ENCODE peak calls at places on chromosomes 2 and 18, in nine cellular contexts. One of them, this sample, is unnamed.

GRCh38 chr2:96100893-96101304 is 15.5 kb downstream of the ADRA2B start:
- DNase-seq in dorsolateral prefrontal cortex: no peak
- DNase-seq in Calu3: no peak
- DNase-seq in tibial artery: no peak
- DNase-seq in endothelial cell of umbilical vein: no peak
- DNase-seq in nephron progenitor cell: no peak
- DNase-seq in HFF-Myc: no peak
- DNase-seq in thyroid gland: no peak
- DNase-seq in astrocyte of the cerebellum: no peak
- DNase-seq in this sample: no peak

GRCh38 chr2:211429256-211429655 is 872.9 kb downstream of the CPS1 start:
- DNase-seq in dorsolateral prefrontal cortex: no peak
- DNase-seq in Calu3: no peak
- DNase-seq in tibial artery: no peak
- DNase-seq in endothelial cell of umbilical vein: no peak
- DNase-seq in nephron progenitor cell: no peak
- DNase-seq in HFF-Myc: no peak
- DNase-seq in thyroid gland: no peak
- DNase-seq in astrocyte of the cerebellum: no peak
- DNase-seq in this sample: no peak

GRCh38 chr2:217946071-217946470 is 56.7 kb downstream of the TNS1 start:
- DNase-seq in dorsolateral prefrontal cortex: no peak
- DNase-seq in Calu3: no peak
- DNase-seq in tibial artery: no peak
- DNase-seq in endothelial cell of umbilical vein: no peak
- DNase-seq in nephron progenitor cell: no peak
- DNase-seq in HFF-Myc: no peak
- DNase-seq in thyroid gland: no peak
- DNase-seq in astrocyte of the cerebellum: no peak
- DNase-seq in this sample: no peak

GRCh38 chr2:58710795-58711279 is 469.7 kb upstream of the FANCL start:
- DNase-seq in dorsolateral prefrontal cortex: no peak
- DNase-seq in Calu3: no peak
- DNase-seq in tibial artery: no peak
- DNase-seq in endothelial cell of umbilical vein: no peak
- DNase-seq in nephron progenitor cell: no peak
- DNase-seq in HFF-Myc: no peak
- DNase-seq in thyroid gland: no peak
- DNase-seq in astrocyte of the cerebellum: no peak
- DNase-seq in this sample: no peak

GRCh38 chr2:63127594-63127993 is 77.0 kb downstream of the OTX1 start:
- DNase-seq in dorsolateral prefrontal cortex: no peak
- DNase-seq in Calu3: no peak
- DNase-seq in tibial artery: no peak
- DNase-seq in endothelial cell of umbilical vein: no peak
- DNase-seq in nephron progenitor cell: no peak
- DNase-seq in HFF-Myc: no peak
- DNase-seq in thyroid gland: no peak
- DNase-seq in astrocyte of the cerebellum: no peak
- DNase-seq in this sample: no peak

GRCh38 chr2:148132400-148132799 is 111.5 kb downstream of the MBD5 start:
- DNase-seq in dorsolateral prefrontal cortex: no peak
- DNase-seq in Calu3: no peak
- DNase-seq in tibial artery: no peak
- DNase-seq in endothelial cell of umbilical vein: no peak
- DNase-seq in nephron progenitor cell: no peak
- DNase-seq in HFF-Myc: no peak
- DNase-seq in thyroid gland: no peak
- DNase-seq in astrocyte of the cerebellum: peak; percentile 9
- DNase-seq in this sample: peak; percentile 14

GRCh38 chr2:46988733-46989481 is 73.3 kb upstream of the MCFD2 start:
- DNase-seq in dorsolateral prefrontal cortex: peak; percentile 84
- DNase-seq in Calu3: no peak
- DNase-seq in tibial artery: no peak
- DNase-seq in endothelial cell of umbilical vein: no peak
- DNase-seq in nephron progenitor cell: peak; percentile 32
- DNase-seq in HFF-Myc: no peak
- DNase-seq in thyroid gland: peak; percentile 57
- DNase-seq in astrocyte of the cerebellum: no peak
- DNase-seq in this sample: no peak

GRCh38 chr2:164803772-164804466 is 37.7 kb downstream of the COBLL1 start:
- DNase-seq in dorsolateral prefrontal cortex: no peak
- DNase-seq in Calu3: no peak
- DNase-seq in tibial artery: no peak
- DNase-seq in endothelial cell of umbilical vein: no peak
- DNase-seq in nephron progenitor cell: no peak
- DNase-seq in HFF-Myc: no peak
- DNase-seq in thyroid gland: no peak
- DNase-seq in astrocyte of the cerebellum: no peak
- DNase-seq in this sample: no peak

GRCh38 chr18:12516049-12516677 is 108.4 kb downstream of the PRELID3A start:
- DNase-seq in dorsolateral prefrontal cortex: no peak
- DNase-seq in Calu3: no peak
- DNase-seq in tibial artery: no peak
- DNase-seq in endothelial cell of umbilical vein: peak; percentile 60
- DNase-seq in nephron progenitor cell: no peak
- DNase-seq in HFF-Myc: no peak
- DNase-seq in thyroid gland: no peak
- DNase-seq in astrocyte of the cerebellum: no peak
- DNase-seq in this sample: no peak

DNA sequence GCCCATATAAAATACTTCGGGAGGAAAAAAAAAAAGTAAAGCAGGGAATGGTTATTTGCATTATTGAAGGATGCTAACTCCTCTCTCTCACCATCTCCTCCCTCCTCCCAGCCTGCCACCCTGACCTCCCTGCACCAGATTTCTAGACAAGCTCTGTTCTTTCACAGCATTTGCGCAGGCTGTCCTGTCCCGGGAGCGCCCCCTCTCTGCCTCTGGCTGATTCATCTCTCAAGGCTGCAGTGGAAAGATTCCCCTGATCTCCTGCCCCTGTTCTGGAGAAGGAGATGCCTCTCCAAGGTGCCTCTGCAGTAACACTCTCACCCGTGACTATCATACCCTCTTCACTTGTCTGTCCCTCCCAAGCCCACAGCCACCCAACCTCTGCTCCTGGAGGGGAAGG is 38.5 kb downstream of the COL4A4 start:
- DNase-seq in dorsolateral prefrontal cortex: no peak
- DNase-seq in Calu3: no peak
- DNase-seq in tibial artery: no peak
- DNase-seq in endothelial cell of umbilical vein: no peak
- DNase-seq in nephron progenitor cell: peak; percentile 22
- DNase-seq in HFF-Myc: no peak
- DNase-seq in thyroid gland: no peak
- DNase-seq in astrocyte of the cerebellum: no peak
- DNase-seq in this sample: no peak
- TF ChIP-seq CTCF in dorsolateral prefrontal cortex: no peak
- TF ChIP-seq CTCF in Calu3: no peak
- TF ChIP-seq CTCF in tibial artery: no peak
- TF ChIP-seq CTCF in endothelial cell of umbilical vein: no peak
- TF ChIP-seq CTCF in nephron progenitor cell: no peak
- TF ChIP-seq CTCF in HFF-Myc: peak; percentile 46
- TF ChIP-seq CTCF in thyroid gland: no peak
- TF ChIP-seq CTCF in astrocyte of the cerebellum: peak; percentile 15
- TF ChIP-seq CTCF in this sample: peak; percentile 15

DNA sequence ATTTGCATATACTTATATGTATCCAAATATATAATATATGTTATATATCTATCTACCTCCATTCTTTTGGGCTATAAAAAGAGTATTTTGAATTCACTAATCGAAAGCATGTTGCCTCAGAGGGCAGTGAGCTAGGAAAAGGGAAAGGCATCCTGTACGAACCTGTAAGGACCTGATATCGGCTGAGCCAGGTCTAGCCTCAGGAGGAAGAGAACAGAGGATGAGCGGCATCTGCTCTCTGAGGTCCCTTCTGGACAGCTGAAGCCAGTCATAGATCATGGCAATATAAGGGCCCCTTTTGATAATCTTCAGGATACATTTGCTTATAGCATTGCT is 166.2 kb upstream of the STK17B start:
- DNase-seq in dorsolateral prefrontal cortex: no peak
- DNase-seq in Calu3: no peak
- DNase-seq in tibial artery: no peak
- DNase-seq in endothelial cell of umbilical vein: no peak
- DNase-seq in nephron progenitor cell: no peak
- DNase-seq in HFF-Myc: no peak
- DNase-seq in thyroid gland: no peak
- DNase-seq in astrocyte of the cerebellum: no peak
- DNase-seq in this sample: no peak
- TF ChIP-seq CTCF in dorsolateral prefrontal cortex: no peak
- TF ChIP-seq CTCF in Calu3: peak; percentile 34
- TF ChIP-seq CTCF in tibial artery: peak; percentile 8
- TF ChIP-seq CTCF in endothelial cell of umbilical vein: no peak
- TF ChIP-seq CTCF in nephron progenitor cell: no peak
- TF ChIP-seq CTCF in HFF-Myc: no peak
- TF ChIP-seq CTCF in thyroid gland: no peak
- TF ChIP-seq CTCF in astrocyte of the cerebellum: no peak
- TF ChIP-seq CTCF in this sample: no peak

GRCh38 chr2:170324640-170325046 is 146.7 kb downstream of the MYO3B start:
- DNase-seq in dorsolateral prefrontal cortex: peak; percentile 4
- DNase-seq in Calu3: peak; percentile 40
- DNase-seq in tibial artery: no peak
- DNase-seq in endothelial cell of umbilical vein: peak; percentile 40
- DNase-seq in nephron progenitor cell: peak; percentile 48
- DNase-seq in HFF-Myc: peak; percentile 11
- DNase-seq in thyroid gland: peak; percentile 13
- DNase-seq in astrocyte of the cerebellum: peak; percentile 18
- DNase-seq in this sample: no peak
- TF ChIP-seq CTCF in dorsolateral prefrontal cortex: peak; percentile 50
- TF ChIP-seq CTCF in Calu3: no peak
- TF ChIP-seq CTCF in tibial artery: peak; percentile 38
- TF ChIP-seq CTCF in endothelial cell of umbilical vein: peak; percentile 56
- TF ChIP-seq CTCF in nephron progenitor cell: peak; percentile 81
- TF ChIP-seq CTCF in HFF-Myc: peak; percentile 74
- TF ChIP-seq CTCF in thyroid gland: peak; percentile 28
- TF ChIP-seq CTCF in astrocyte of the cerebellum: peak; percentile 85
- TF ChIP-seq CTCF in this sample: peak; percentile 71

GRCh38 chr2:108988796-108989713 is at the start of gene EDAR:
- DNase-seq in dorsolateral prefrontal cortex: no peak
- DNase-seq in Calu3: peak; percentile 74
- DNase-seq in tibial artery: no peak
- DNase-seq in endothelial cell of umbilical vein: peak; percentile 18
- DNase-seq in nephron progenitor cell: peak; percentile 51
- DNase-seq in HFF-Myc: no peak
- DNase-seq in thyroid gland: peak; percentile 62
- DNase-seq in astrocyte of the cerebellum: peak; percentile 18
- DNase-seq in this sample: no peak
- TF ChIP-seq CTCF in dorsolateral prefrontal cortex: peak; percentile 11
- TF ChIP-seq CTCF in Calu3: peak; percentile 43
- TF ChIP-seq CTCF in tibial artery: peak; percentile 7
- TF ChIP-seq CTCF in endothelial cell of umbilical vein: peak; percentile 51
- TF ChIP-seq CTCF in nephron progenitor cell: peak; percentile 53
- TF ChIP-seq CTCF in HFF-Myc: peak; percentile 66
- TF ChIP-seq CTCF in thyroid gland: no peak
- TF ChIP-seq CTCF in astrocyte of the cerebellum: peak; percentile 73
- TF ChIP-seq CTCF in this sample: peak; percentile 38

GRCh38 chr18:34901299-34901698 is 139.9 kb upstream of the MAPRE2 start:
- DNase-seq in dorsolateral prefrontal cortex: no peak
- DNase-seq in Calu3: no peak
- DNase-seq in tibial artery: no peak
- DNase-seq in endothelial cell of umbilical vein: no peak
- DNase-seq in nephron progenitor cell: no peak
- DNase-seq in HFF-Myc: no peak
- DNase-seq in thyroid gland: peak; percentile 51
- DNase-seq in astrocyte of the cerebellum: no peak
- DNase-seq in this sample: no peak
- TF ChIP-seq CTCF in dorsolateral prefrontal cortex: no peak
- TF ChIP-seq CTCF in Calu3: no peak
- TF ChIP-seq CTCF in tibial artery: peak; percentile 32
- TF ChIP-seq CTCF in endothelial cell of umbilical vein: no peak
- TF ChIP-seq CTCF in nephron progenitor cell: no peak
- TF ChIP-seq CTCF in HFF-Myc: no peak
- TF ChIP-seq CTCF in thyroid gland: no peak
- TF ChIP-seq CTCF in astrocyte of the cerebellum: no peak
- TF ChIP-seq CTCF in this sample: no peak

DNA sequence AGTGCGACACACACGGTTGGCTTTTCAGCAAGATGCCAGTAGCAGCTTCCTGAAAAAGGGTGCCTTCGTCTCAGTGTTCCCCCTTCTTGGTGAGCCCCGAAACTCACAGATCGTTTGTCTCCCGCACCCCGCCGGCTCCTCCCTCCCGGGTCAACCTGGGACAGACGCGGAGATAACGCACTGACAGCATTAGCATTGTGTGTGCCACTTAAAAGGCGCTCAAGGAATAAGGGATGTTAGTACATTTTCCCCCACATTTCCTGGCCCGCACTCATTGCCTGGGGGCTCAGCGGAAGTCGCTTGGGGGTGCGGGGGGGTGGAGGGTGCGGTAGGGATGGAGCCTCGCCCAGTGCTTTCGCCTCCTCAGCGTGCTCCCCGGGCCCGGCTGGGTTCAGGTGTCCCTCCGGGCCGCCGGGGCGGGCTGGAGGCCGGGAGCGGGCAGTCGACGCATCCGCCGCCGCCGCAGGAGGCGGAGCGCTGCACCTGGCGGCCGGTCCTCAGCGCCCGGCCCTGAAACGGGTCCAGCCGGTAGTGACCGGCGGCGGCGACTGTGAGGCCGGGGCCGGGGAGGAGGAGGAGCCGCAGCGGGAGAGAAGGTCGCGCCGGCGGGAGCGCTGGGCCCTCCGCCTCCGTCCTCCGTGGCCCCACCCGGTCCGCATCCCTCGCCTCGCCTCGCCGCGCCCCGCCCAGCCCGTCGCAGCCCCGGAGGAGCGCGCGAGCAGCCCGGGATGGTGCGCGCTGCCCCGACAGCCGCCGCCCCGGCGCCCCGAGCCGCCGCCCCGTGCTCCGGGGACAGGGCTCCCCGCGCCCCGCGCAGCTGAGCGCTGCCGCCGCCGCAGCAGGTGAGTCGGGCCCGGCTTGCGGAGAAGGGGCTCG is at the start of gene MFSD6:
- DNase-seq in dorsolateral prefrontal cortex: peak; percentile 63
- DNase-seq in Calu3: peak; percentile 71
- DNase-seq in tibial artery: peak; percentile 27
- DNase-seq in endothelial cell of umbilical vein: no peak
- DNase-seq in nephron progenitor cell: peak; percentile 71
- DNase-seq in HFF-Myc: no peak
- DNase-seq in thyroid gland: peak; percentile 77
- DNase-seq in astrocyte of the cerebellum: no peak
- DNase-seq in this sample: no peak
- TF ChIP-seq CTCF in dorsolateral prefrontal cortex: no peak
- TF ChIP-seq CTCF in Calu3: no peak
- TF ChIP-seq CTCF in tibial artery: no peak
- TF ChIP-seq CTCF in endothelial cell of umbilical vein: no peak
- TF ChIP-seq CTCF in nephron progenitor cell: no peak
- TF ChIP-seq CTCF in HFF-Myc: no peak
- TF ChIP-seq CTCF in thyroid gland: no peak
- TF ChIP-seq CTCF in astrocyte of the cerebellum: no peak
- TF ChIP-seq CTCF in this sample: no peak

GRCh38 chr18:8608795-8609673 is at the start of gene RAB12:
- DNase-seq in dorsolateral prefrontal cortex: peak; percentile 84
- DNase-seq in Calu3: peak; percentile 91
- DNase-seq in tibial artery: peak; percentile 76
- DNase-seq in endothelial cell of umbilical vein: peak; percentile 65
- DNase-seq in nephron progenitor cell: peak; percentile 90
- DNase-seq in HFF-Myc: no peak
- DNase-seq in thyroid gland: peak; percentile 89
- DNase-seq in astrocyte of the cerebellum: peak; percentile 44
- DNase-seq in this sample: no peak
- TF ChIP-seq CTCF in dorsolateral prefrontal cortex: peak; percentile 66
- TF ChIP-seq CTCF in Calu3: peak; percentile 79
- TF ChIP-seq CTCF in tibial artery: peak; percentile 59
- TF ChIP-seq CTCF in endothelial cell of umbilical vein: peak; percentile 60
- TF ChIP-seq CTCF in nephron progenitor cell: peak; percentile 38
- TF ChIP-seq CTCF in HFF-Myc: no peak
- TF ChIP-seq CTCF in thyroid gland: peak; percentile 30
- TF ChIP-seq CTCF in astrocyte of the cerebellum: peak; percentile 28
- TF ChIP-seq CTCF in this sample: peak; percentile 30